ENCODE peak calls at places on chromosomes 6 and 20, in six cellular contexts. W is stomach, Y is heart left ventricle, Q is ascending aorta, V is colonic mucosa, X is tibial artery. I is an unnamed sample.

GRCh38 chr6:7550433-7550801 is 8.9 kb downstream of the DSP start:
- DNase-seq in Q (no peak), Y (no peak), V (no peak), X (no peak), W (no peak), I (no peak)

GRCh38 chr6:137973201-137973600 is 106.1 kb downstream of the TNFAIP3 start:
- DNase-seq in W (no peak), V (no peak), X (no peak), Y (no peak), Q (no peak), I (no peak)

GRCh38 chr6:41965429-41966213 is 24.0 kb upstream of the CCND3 start:
- DNase-seq in X (no peak), Q (no peak), Y (no peak), V (no peak), W (no peak), I (no peak)

GRCh38 chr20:17964632-17965031 is 4.0 kb downstream of the SNX5 start:
- DNase-seq in V (no peak), W (no peak), Y (no peak), Q (no peak), X (no peak), I (no peak)

GRCh38 chr20:37914672-37915433 is 11.9 kb downstream of the VSTM2L start:
- DNase-seq in W (no peak), X (no peak), Q (no peak), Y (no peak), V (no peak), I (no peak)

GRCh38 chr6:68160348-68160747 is 474.7 kb upstream of the ADGRB3 start:
- DNase-seq in Y (no peak), X (no peak), W (no peak), Q (no peak), V (no peak), I (no peak)

GRCh38 chr20:15594296-15594695 is 979.0 kb downstream of the KIF16B start:
- DNase-seq in Q (no peak), V (no peak), Y (no peak), X (no peak), W (no peak), I (no peak)

GRCh38 chr20:642398-643174 is 10.4 kb downstream of the SRXN1 start:
- DNase-seq in Q (no peak), X (no peak), V (no peak), Y (peak; percentile 53), W (no peak), I (no peak)

GRCh38 chr6:92377137-92377536 is 1042.2 kb downstream of the EPHA7 start:
- DNase-seq in Y (no peak), Q (no peak), W (no peak), V (no peak), X (no peak), I (no peak)

GRCh38 chr6:63580704-63580961 is 8.4 kb downstream of the LOC128125822 start:
- DNase-seq in Y (no peak), X (no peak), Q (no peak), V (no peak), W (no peak), I (no peak)

GRCh38 chr6:54473328-54473727 is 165.1 kb downstream of the TINAG start:
- DNase-seq in Y (no peak), Q (no peak), V (no peak), W (no peak), X (no peak), I (no peak)

GRCh38 chr6:109465772-109466171 is 10.2 kb upstream of the MICAL1 start:
- DNase-seq in X (no peak), V (no peak), Q (no peak), W (peak; percentile 79), Y (no peak), I (no peak)

GRCh38 chr6:127186889-127187288 is 68.4 kb downstream of the RSPO3 start:
- DNase-seq in X (peak; percentile 63), V (peak; percentile 64), W (peak; percentile 71), Y (peak; percentile 64), Q (peak; percentile 13), I (peak; percentile 82)

GRCh38 chr6:125231574-125232343 is 70.0 kb downstream of the HDDC2 start:
- DNase-seq in W (no peak), V (no peak), Q (no peak), X (no peak), Y (no peak), I (no peak)

GRCh38 chr6:168216741-168217140 is 102.8 kb downstream of the DACT2 start:
- DNase-seq in Y (no peak), X (no peak), V (no peak), W (no peak), Q (no peak), I (no peak)

GRCh38 chr6:3841711-3842565 is 7.2 kb upstream of the FAM50B start:
- DNase-seq in W (no peak), Y (no peak), V (no peak), X (no peak), Q (no peak), I (no peak)

GRCh38 chr20:40958598-40958997 is 70.0 kb upstream of the TOP1 start:
- DNase-seq in X (no peak), Q (no peak), W (peak; percentile 14), Y (no peak), V (peak; percentile 11), I (no peak)

GRCh38 chr20:35040090-35040489 is 52.5 kb downstream of the TRPC4AP start:
- DNase-seq in V (peak; percentile 62), Y (no peak), Q (no peak), X (no peak), W (no peak), I (no peak)

GRCh38 chr6:87671555-87672029 is 30.4 kb downstream of the AKIRIN2 start:
- DNase-seq in Y (no peak), X (no peak), V (no peak), Q (no peak), W (no peak), I (peak; percentile 56)

GRCh38 chr6:87393026-87393622 is 14.6 kb upstream of the CFAP206 start:
- DNase-seq in Q (no peak), W (no peak), V (peak; percentile 29), Y (no peak), X (no peak), I (peak; percentile 45)

GRCh38 chr20:60627751-60628565 is 624.1 kb upstream of the CDH4 start:
- DNase-seq in W (no peak), Y (no peak), Q (no peak), X (no peak), V (no peak), I (no peak)
- TF ChIP-seq CTCF in W (no peak), Y (no peak), Q (no peak), X (no peak), V (no peak), I (no peak)

GRCh38 chr6:15249371-15250019 is 3.6 kb downstream of the JARID2 start:
- DNase-seq in Q (no peak), V (no peak), X (no peak), W (no peak), Y (no peak), I (no peak)
- H3K27ac ChIP-seq in Q (peak overlapping the region; percentile 82), V (peak overlapping the region; percentile 81), X (peak overlapping the region; percentile 88), W (peak overlapping the region; percentile 97), Y (peak overlapping the region; percentile 92), I (peak overlapping the region; percentile 61)

GRCh38 chr6:16420715-16421461 is 182.5 kb downstream of the GMPR start:
- DNase-seq in X (no peak), W (no peak), V (no peak), Q (no peak), Y (no peak), I (no peak)
- H3K4me3 ChIP-seq in X (peak overlapping the region; percentile 23), W (no peak overlapping the region), V (no peak overlapping the region), Q (peak overlapping the region; percentile 42), Y (no peak overlapping the region), I (no peak overlapping the region)

GRCh38 chr6:131082335-131082734 is 19.3 kb upstream of the EPB41L2 start:
- DNase-seq in W (no peak), Y (no peak), Q (no peak), V (no peak), X (no peak), I (no peak)

GRCh38 chr6:131080084-131080483 is 17.0 kb upstream of the EPB41L2 start:
- DNase-seq in V (no peak), X (no peak), W (no peak), Q (no peak), Y (no peak), I (no peak)

GRCh38 chr6:131083687-131084086 is 20.6 kb upstream of the EPB41L2 start:
- DNase-seq in X (no peak), Y (no peak), Q (no peak), V (no peak), W (no peak), I (no peak)

DNA sequence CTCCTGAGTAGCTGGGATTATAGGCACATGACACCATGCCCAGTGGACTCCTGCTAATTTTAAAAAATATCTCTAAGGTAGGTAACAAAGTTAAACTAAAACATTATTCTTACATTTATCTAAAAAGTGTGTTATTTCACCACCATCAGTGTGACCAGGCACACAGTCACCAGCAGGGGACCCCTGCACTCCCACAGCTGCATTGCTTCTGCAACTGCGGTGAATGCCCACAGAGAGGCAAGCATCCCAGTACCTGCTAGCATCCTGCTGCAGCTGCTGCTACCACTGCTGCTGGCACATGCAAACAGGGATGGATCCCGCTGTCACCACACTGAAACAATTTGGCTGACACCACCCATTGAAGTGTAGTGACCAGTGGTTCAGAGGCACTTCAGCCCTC is 21.9 kb upstream of the EPB41L2 start:
- DNase-seq in Q (no peak), V (no peak), Y (no peak), W (no peak), X (no peak), I (no peak)
- TF ChIP-seq CTCF in Q (no peak), V (no peak), Y (no peak), W (no peak), X (no peak), I (no peak)

GRCh38 chr6:166583230-166583629 is 3.2 kb downstream of the RAMACL start:
- DNase-seq in V (no peak), Y (no peak), Q (no peak), W (no peak), X (no peak), I (no peak)
- H3K27ac ChIP-seq in V (no peak overlapping the region), Y (no peak overlapping the region), Q (no peak overlapping the region), W (no peak overlapping the region), X (no peak overlapping the region), I (no peak overlapping the region)

DNA sequence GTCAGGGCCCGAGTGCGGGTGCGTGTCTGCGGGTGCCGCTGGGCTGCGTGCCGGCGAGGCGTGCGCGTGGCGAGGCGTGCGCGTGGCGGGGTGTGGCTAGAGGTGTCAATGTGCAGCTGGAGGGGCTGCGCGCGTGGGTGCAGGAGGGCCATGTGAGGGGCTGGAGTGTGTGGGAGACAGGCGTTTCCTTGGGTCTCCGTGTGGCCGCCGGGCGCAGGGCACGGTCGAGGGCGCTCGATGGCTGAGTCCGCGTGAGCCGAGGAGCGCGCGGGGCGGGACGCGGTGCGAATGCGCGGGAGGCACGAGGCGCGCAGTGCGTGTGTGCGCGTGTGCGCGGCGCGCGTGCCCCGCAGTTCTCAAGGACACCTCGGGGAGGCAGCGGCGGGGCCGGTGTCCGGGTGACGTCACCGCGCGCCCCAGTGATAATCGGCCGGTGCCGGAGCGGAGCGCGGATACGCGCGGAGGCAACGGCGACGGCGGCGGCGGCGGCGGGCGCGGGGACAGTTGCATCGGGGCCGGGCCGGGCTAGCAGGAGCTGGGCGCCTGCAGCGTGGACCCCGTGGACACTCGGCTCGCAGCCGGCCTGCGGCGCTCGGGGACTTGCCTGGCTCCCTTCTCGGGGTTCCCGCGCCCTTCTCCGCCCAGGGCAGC is 38.7 kb downstream of the YTHDF1 start:
- DNase-seq in V (no peak), Y (no peak), W (no peak), X (no peak), Q (no peak), I (no peak)
- H3K4me3 ChIP-seq in V (no peak overlapping the region), Y (peak overlapping the region; percentile 23), W (no peak overlapping the region), X (no peak overlapping the region), Q (peak overlapping the region; percentile 43), I (no peak overlapping the region)

I was measured in HL-60.